ENCODE peak calls at places on chromosomes 5 and 9, in seven cellular contexts. One of them, this sample, is unnamed.

GRCh38 chr5:76781775-76782174 is 37.1 kb upstream of the F2RL1 start:
- DNase-seq in lower lobe of right lung: no peak
- DNase-seq in stomach: no peak
- DNase-seq in kidney: no peak
- DNase-seq in heart left ventricle: no peak
- DNase-seq in cardiac muscle cell: no peak
- DNase-seq in GM12865: no peak
- DNase-seq in this sample: no peak

GRCh38 chr5:4537489-4537888 is 602.6 kb upstream of the ADAMTS16 start:
- DNase-seq in lower lobe of right lung: no peak
- DNase-seq in stomach: no peak
- DNase-seq in GM12865: no peak
- DNase-seq in heart left ventricle: no peak
- DNase-seq in cardiac muscle cell: no peak
- DNase-seq in kidney: no peak
- DNase-seq in this sample: no peak

GRCh38 chr9:23590601-23591000 is 235.4 kb downstream of the ELAVL2 start:
- DNase-seq in cardiac muscle cell: no peak
- DNase-seq in kidney: no peak
- DNase-seq in lower lobe of right lung: no peak
- DNase-seq in GM12865: no peak
- DNase-seq in heart left ventricle: no peak
- DNase-seq in stomach: no peak
- DNase-seq in this sample: no peak

GRCh38 chr9:69758001-69758730 is 1.6 kb downstream of the PTAR1 start:
- DNase-seq in kidney: no peak
- DNase-seq in cardiac muscle cell: peak
- DNase-seq in stomach: no peak
- DNase-seq in GM12865: peak
- DNase-seq in heart left ventricle: no peak
- DNase-seq in lower lobe of right lung: no peak
- DNase-seq in this sample: peak

GRCh38 chr5:166117062-166117743 is 2174.2 kb upstream of the WWC1 start:
- DNase-seq in GM12865: no peak
- DNase-seq in heart left ventricle: no peak
- DNase-seq in cardiac muscle cell: no peak
- DNase-seq in kidney: no peak
- DNase-seq in stomach: no peak
- DNase-seq in lower lobe of right lung: no peak
- DNase-seq in this sample: no peak

GRCh38 chr5:14101922-14102321 is 41.2 kb upstream of the TRIO start:
- DNase-seq in stomach: no peak
- DNase-seq in cardiac muscle cell: no peak
- DNase-seq in heart left ventricle: no peak
- DNase-seq in kidney: no peak
- DNase-seq in GM12865: no peak
- DNase-seq in lower lobe of right lung: no peak
- DNase-seq in this sample: no peak

GRCh38 chr5:147876626-147877025 is 1.9 kb upstream of the SCGB3A2 start:
- DNase-seq in lower lobe of right lung: no peak
- DNase-seq in stomach: no peak
- DNase-seq in cardiac muscle cell: no peak
- DNase-seq in kidney: no peak
- DNase-seq in GM12865: no peak
- DNase-seq in heart left ventricle: no peak
- DNase-seq in this sample: no peak

GRCh38 chr5:110094559-110094958 is 404.8 kb downstream of the MAN2A1 start:
- DNase-seq in GM12865: no peak
- DNase-seq in lower lobe of right lung: no peak
- DNase-seq in kidney: no peak
- DNase-seq in heart left ventricle: no peak
- DNase-seq in stomach: no peak
- DNase-seq in cardiac muscle cell: no peak
- DNase-seq in this sample: no peak

GRCh38 chr9:126306071-126306647 is 20.5 kb upstream of the MVB12B start:
- DNase-seq in kidney: no peak
- DNase-seq in heart left ventricle: no peak
- DNase-seq in GM12865: no peak
- DNase-seq in stomach: no peak
- DNase-seq in cardiac muscle cell: no peak
- DNase-seq in lower lobe of right lung: no peak
- DNase-seq in this sample: no peak

GRCh38 chr5:124371121-124371706 is 375.2 kb downstream of the ZNF608 start:
- DNase-seq in heart left ventricle: no peak
- DNase-seq in lower lobe of right lung: no peak
- DNase-seq in kidney: no peak
- DNase-seq in stomach: peak
- DNase-seq in GM12865: no peak
- DNase-seq in cardiac muscle cell: peak
- DNase-seq in this sample: peak

GRCh38 chr9:96258967-96259366 is 43.0 kb downstream of the HSD17B3 start:
- DNase-seq in cardiac muscle cell: no peak
- DNase-seq in GM12865: no peak
- DNase-seq in kidney: no peak
- DNase-seq in heart left ventricle: no peak
- DNase-seq in lower lobe of right lung: no peak
- DNase-seq in stomach: no peak
- DNase-seq in this sample: no peak

GRCh38 chr5:62322484-62322883 is 16.5 kb downstream of the KIF2A start:
- DNase-seq in cardiac muscle cell: no peak
- DNase-seq in lower lobe of right lung: no peak
- DNase-seq in GM12865: no peak
- DNase-seq in heart left ventricle: no peak
- DNase-seq in stomach: no peak
- DNase-seq in kidney: no peak
- DNase-seq in this sample: no peak

GRCh38 chr5:132026516-132027008 is 15.1 kb upstream of the ACSL6 start:
- DNase-seq in lower lobe of right lung: no peak
- DNase-seq in kidney: peak
- DNase-seq in stomach: peak
- DNase-seq in GM12865: no peak
- DNase-seq in heart left ventricle: no peak
- DNase-seq in cardiac muscle cell: no peak
- DNase-seq in this sample: no peak

GRCh38 chr9:123749580-123750202 is 180.2 kb downstream of the DENND1A start:
- DNase-seq in lower lobe of right lung: no peak
- DNase-seq in GM12865: peak
- DNase-seq in cardiac muscle cell: no peak
- DNase-seq in stomach: no peak
- DNase-seq in heart left ventricle: no peak
- DNase-seq in kidney: no peak
- DNase-seq in this sample: no peak

GRCh38 chr5:154756203-154756870 is 1.2 kb downstream of the LARP1 start:
- DNase-seq in cardiac muscle cell: peak
- DNase-seq in GM12865: peak
- DNase-seq in kidney: peak
- DNase-seq in lower lobe of right lung: peak
- DNase-seq in heart left ventricle: peak
- DNase-seq in stomach: peak
- DNase-seq in this sample: peak

GRCh38 chr5:68544656-68545565 is 329.4 kb downstream of the PIK3R1 start:
- DNase-seq in lower lobe of right lung: no peak
- DNase-seq in heart left ventricle: no peak
- DNase-seq in kidney: no peak
- DNase-seq in stomach: no peak
- DNase-seq in cardiac muscle cell: no peak
- DNase-seq in GM12865: no peak
- DNase-seq in this sample: no peak

GRCh38 chr9:34958411-34958982 is 412 bp downstream of the PHF24 start:
- DNase-seq in cardiac muscle cell: no peak
- DNase-seq in heart left ventricle: no peak
- DNase-seq in kidney: no peak
- DNase-seq in lower lobe of right lung: no peak
- DNase-seq in GM12865: no peak
- DNase-seq in stomach: no peak
- DNase-seq in this sample: no peak
- H3K4me3 ChIP-seq in cardiac muscle cell: peak
- H3K4me3 ChIP-seq in heart left ventricle: no peak
- H3K4me3 ChIP-seq in kidney: no peak
- H3K4me3 ChIP-seq in lower lobe of right lung: peak
- H3K4me3 ChIP-seq in GM12865: no peak
- H3K4me3 ChIP-seq in stomach: peak
- H3K4me3 ChIP-seq in this sample: no peak

DNA sequence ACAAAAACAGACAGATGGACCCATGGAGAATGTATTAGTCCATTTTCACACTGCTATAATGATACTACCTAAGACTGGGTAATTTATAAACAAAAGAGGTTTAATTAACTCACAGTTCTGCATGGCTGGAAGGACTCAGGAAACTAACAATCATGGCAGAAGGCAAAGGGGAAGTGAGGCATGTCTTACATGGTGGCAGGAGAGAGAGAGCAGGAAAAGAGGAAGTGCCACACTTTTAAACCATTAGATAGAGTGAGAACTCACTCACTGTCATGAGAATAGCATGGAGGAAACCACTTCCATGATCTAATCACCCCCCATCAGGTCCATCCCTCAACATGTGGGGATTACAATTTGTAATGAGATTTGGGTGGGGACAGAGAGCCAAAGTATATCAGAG is 808.9 kb downstream of the CDH12 start:
- DNase-seq in heart left ventricle: no peak
- DNase-seq in cardiac muscle cell: no peak
- DNase-seq in kidney: no peak
- DNase-seq in lower lobe of right lung: no peak
- DNase-seq in GM12865: no peak
- DNase-seq in stomach: no peak
- DNase-seq in this sample: no peak
- H3K4me3 ChIP-seq in heart left ventricle: no peak
- H3K4me3 ChIP-seq in cardiac muscle cell: no peak
- H3K4me3 ChIP-seq in kidney: no peak
- H3K4me3 ChIP-seq in lower lobe of right lung: no peak
- H3K4me3 ChIP-seq in GM12865: no peak
- H3K4me3 ChIP-seq in stomach: no peak
- H3K4me3 ChIP-seq in this sample: no peak

GRCh38 chr9:71756753-71757152 is 11.6 kb downstream of the CEMIP2 start:
- DNase-seq in lower lobe of right lung: no peak
- DNase-seq in heart left ventricle: no peak
- DNase-seq in GM12865: no peak
- DNase-seq in stomach: no peak
- DNase-seq in kidney: no peak
- DNase-seq in cardiac muscle cell: no peak
- DNase-seq in this sample: no peak

GRCh38 chr9:71760901-71761300 is 7.4 kb downstream of the CEMIP2 start:
- DNase-seq in heart left ventricle: no peak
- DNase-seq in lower lobe of right lung: no peak
- DNase-seq in kidney: no peak
- DNase-seq in stomach: no peak
- DNase-seq in GM12865: no peak
- DNase-seq in cardiac muscle cell: no peak
- DNase-seq in this sample: no peak

GRCh38 chr9:71755869-71756268 is 12.4 kb downstream of the CEMIP2 start:
- DNase-seq in lower lobe of right lung: no peak
- DNase-seq in GM12865: no peak
- DNase-seq in kidney: no peak
- DNase-seq in stomach: no peak
- DNase-seq in cardiac muscle cell: no peak
- DNase-seq in heart left ventricle: no peak
- DNase-seq in this sample: no peak

GRCh38 chr9:71758277-71758676 is 10.0 kb downstream of the CEMIP2 start:
- DNase-seq in heart left ventricle: no peak
- DNase-seq in kidney: no peak
- DNase-seq in cardiac muscle cell: no peak
- DNase-seq in GM12865: no peak
- DNase-seq in stomach: no peak
- DNase-seq in lower lobe of right lung: no peak
- DNase-seq in this sample: no peak

DNA sequence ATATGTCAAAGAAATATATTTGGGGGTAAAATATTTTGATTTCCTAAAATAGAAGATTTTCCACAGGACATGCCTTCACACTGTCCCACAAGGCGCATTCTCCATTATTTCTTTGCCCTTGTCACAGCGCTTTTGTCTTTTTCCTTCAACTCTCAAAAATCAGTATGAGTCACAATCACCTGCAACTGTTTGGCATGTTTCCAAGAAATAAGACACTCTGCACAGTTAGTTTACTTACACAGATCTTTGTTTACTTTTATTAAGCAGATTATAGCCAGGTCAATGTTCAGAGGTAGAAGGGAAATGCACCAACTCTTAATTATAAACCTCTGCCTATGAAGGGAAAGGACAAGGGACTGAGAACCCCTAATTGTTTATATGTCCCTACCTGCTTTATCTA is 9.5 kb downstream of the CEMIP2 start:
- DNase-seq in GM12865: no peak
- DNase-seq in stomach: no peak
- DNase-seq in heart left ventricle: no peak
- DNase-seq in kidney: no peak
- DNase-seq in cardiac muscle cell: no peak
- DNase-seq in lower lobe of right lung: no peak
- DNase-seq in this sample: no peak
- H3K4me3 ChIP-seq in GM12865: no peak
- H3K4me3 ChIP-seq in stomach: no peak
- H3K4me3 ChIP-seq in heart left ventricle: no peak
- H3K4me3 ChIP-seq in kidney: peak
- H3K4me3 ChIP-seq in cardiac muscle cell: no peak
- H3K4me3 ChIP-seq in lower lobe of right lung: peak
- H3K4me3 ChIP-seq in this sample: no peak

GRCh38 chr9:121269030-121269887 is 1.3 kb downstream of the GSN start:
- DNase-seq in stomach: peak
- DNase-seq in lower lobe of right lung: no peak
- DNase-seq in heart left ventricle: no peak
- DNase-seq in cardiac muscle cell: no peak
- DNase-seq in kidney: no peak
- DNase-seq in GM12865: no peak
- DNase-seq in this sample: peak
- H3K4me3 ChIP-seq in stomach: peak
- H3K4me3 ChIP-seq in lower lobe of right lung: peak
- H3K4me3 ChIP-seq in heart left ventricle: peak
- H3K4me3 ChIP-seq in cardiac muscle cell: peak
- H3K4me3 ChIP-seq in kidney: peak
- H3K4me3 ChIP-seq in GM12865: no peak
- H3K4me3 ChIP-seq in this sample: peak